ENCODE peak calls at places on chromosomes 13 and 19, in five cellular contexts. One of them, this sample, is unnamed.

GRCh38 chr13:43298799-43299198 is 275.4 kb downstream of the DNAJC15 start:
- DNase-seq in glutamatergic neuron: no peak
- DNase-seq in HTR-8/SVneo: no peak
- DNase-seq in LoVo: no peak
- DNase-seq in midbrain: no peak
- DNase-seq in this sample: no peak

GRCh38 chr19:49064768-49065611 is at the start of gene NTF4:
- DNase-seq in glutamatergic neuron: peak
- DNase-seq in HTR-8/SVneo: peak
- DNase-seq in LoVo: peak
- DNase-seq in midbrain: no peak
- DNase-seq in this sample: peak

GRCh38 chr19:18429717-18430416 is 8.1 kb downstream of the ISYNA1 start:
- DNase-seq in glutamatergic neuron: no peak
- DNase-seq in HTR-8/SVneo: no peak
- DNase-seq in LoVo: no peak
- DNase-seq in midbrain: no peak
- DNase-seq in this sample: no peak

GRCh38 chr19:52099497-52100138 is 4.1 kb upstream of the ZNF841 start:
- DNase-seq in glutamatergic neuron: no peak
- DNase-seq in HTR-8/SVneo: peak
- DNase-seq in LoVo: no peak
- DNase-seq in midbrain: no peak
- DNase-seq in this sample: no peak

GRCh38 chr19:29804493-29804892 is 7.3 kb upstream of the CCNE1 start:
- DNase-seq in glutamatergic neuron: no peak
- DNase-seq in HTR-8/SVneo: no peak
- DNase-seq in LoVo: no peak
- DNase-seq in midbrain: no peak
- DNase-seq in this sample: no peak

GRCh38 chr13:113176292-113176691 is 17.8 kb downstream of the PROZ start:
- DNase-seq in glutamatergic neuron: no peak
- DNase-seq in HTR-8/SVneo: no peak
- DNase-seq in LoVo: no peak
- DNase-seq in midbrain: no peak
- DNase-seq in this sample: no peak

GRCh38 chr13:80086304-80086721 is 254.6 kb downstream of the SPRY2 start:
- DNase-seq in glutamatergic neuron: no peak
- DNase-seq in HTR-8/SVneo: no peak
- DNase-seq in LoVo: peak
- DNase-seq in midbrain: no peak
- DNase-seq in this sample: no peak

GRCh38 chr13:78593652-78594494 is 9.5 kb downstream of the POU4F1 start:
- DNase-seq in glutamatergic neuron: no peak
- DNase-seq in HTR-8/SVneo: no peak
- DNase-seq in LoVo: no peak
- DNase-seq in midbrain: no peak
- DNase-seq in this sample: no peak

GRCh38 chr13:43289458-43290255 is 266.3 kb downstream of the DNAJC15 start:
- DNase-seq in glutamatergic neuron: no peak
- DNase-seq in HTR-8/SVneo: no peak
- DNase-seq in LoVo: no peak
- DNase-seq in midbrain: no peak
- DNase-seq in this sample: no peak

GRCh38 chr19:50478901-50479715 is 2.5 kb upstream of the GARIN5A start:
- DNase-seq in glutamatergic neuron: peak
- DNase-seq in HTR-8/SVneo: no peak
- DNase-seq in LoVo: no peak
- DNase-seq in midbrain: no peak
- DNase-seq in this sample: no peak

GRCh38 chr19:41373993-41374392 is 2.3 kb upstream of the TMEM91 start:
- DNase-seq in glutamatergic neuron: peak
- DNase-seq in HTR-8/SVneo: peak
- DNase-seq in LoVo: no peak
- DNase-seq in midbrain: peak
- DNase-seq in this sample: no peak

GRCh38 chr13:33349996-33350826 is 64.7 kb upstream of the STARD13 start:
- DNase-seq in glutamatergic neuron: peak
- DNase-seq in HTR-8/SVneo: peak
- DNase-seq in LoVo: peak
- DNase-seq in midbrain: peak
- DNase-seq in this sample: peak

GRCh38 chr13:38008636-38009035 is 139.1 kb upstream of the TRPC4 start:
- DNase-seq in glutamatergic neuron: no peak
- DNase-seq in HTR-8/SVneo: no peak
- DNase-seq in LoVo: no peak
- DNase-seq in midbrain: no peak
- DNase-seq in this sample: no peak

GRCh38 chr13:63516124-63516523 is 2100.5 kb upstream of the PCDH20 start:
- DNase-seq in glutamatergic neuron: no peak
- DNase-seq in HTR-8/SVneo: no peak
- DNase-seq in LoVo: no peak
- DNase-seq in midbrain: no peak
- DNase-seq in this sample: no peak

GRCh38 chr13:98346904-98347636 is 170.0 kb upstream of the RNF113B start:
- DNase-seq in glutamatergic neuron: no peak
- DNase-seq in HTR-8/SVneo: no peak
- DNase-seq in LoVo: no peak
- DNase-seq in midbrain: no peak
- DNase-seq in this sample: no peak

GRCh38 chr19:29872224-29872731 is 60.5 kb downstream of the CCNE1 start:
- DNase-seq in glutamatergic neuron: peak
- DNase-seq in HTR-8/SVneo: no peak
- DNase-seq in LoVo: no peak
- DNase-seq in midbrain: no peak
- DNase-seq in this sample: peak

GRCh38 chr13:42649761-42650289 is 75.9 kb downstream of the TNFSF11 start:
- DNase-seq in glutamatergic neuron: no peak
- DNase-seq in HTR-8/SVneo: no peak
- DNase-seq in LoVo: no peak
- DNase-seq in midbrain: no peak
- DNase-seq in this sample: no peak

This sample was measured in nephron progenitor cell.